ENCODE peak calls at places on chromosomes 11 and 22, in eight cellular contexts. One of them, this sample, is unnamed.

GRCh38 chr11:93652161-93652597 is 9.3 kb upstream of the CEP295 start:
- DNase-seq in left colon: no peak
- DNase-seq in uterus: no peak
- DNase-seq in NCI-H1092 treated with DMSO at 0.1 percent for 48 hours: peak; percentile 37
- DNase-seq in Caki2: peak; percentile 18
- DNase-seq in mesendoderm: peak; percentile 44
- DNase-seq in astrocyte of the spinal cord: peak; percentile 60
- DNase-seq in activated CD4-positive, CD25-positive, alpha-beta regulatory T cell treated with anti-CD3 and anti-CD28 coated beads, Interleukin-2, amount 50 U/mL, for 72 hours: no peak
- DNase-seq in this sample: peak; percentile 71

GRCh38 chr11:69533296-69534165 is 52.1 kb downstream of the LINC01488 start:
- DNase-seq in left colon: no peak
- DNase-seq in activated CD4-positive, CD25-positive, alpha-beta regulatory T cell treated with anti-CD3 and anti-CD28 coated beads, Interleukin-2, amount 50 U/mL, for 72 hours: no peak
- DNase-seq in mesendoderm: no peak
- DNase-seq in astrocyte of the spinal cord: no peak
- DNase-seq in NCI-H1092 treated with DMSO at 0.1 percent for 48 hours: no peak
- DNase-seq in uterus: no peak
- DNase-seq in Caki2: no peak
- DNase-seq in this sample: no peak

GRCh38 chr11:3147626-3148025 is 17.5 kb downstream of the OSBPL5 start:
- DNase-seq in Caki2: no peak
- DNase-seq in astrocyte of the spinal cord: no peak
- DNase-seq in activated CD4-positive, CD25-positive, alpha-beta regulatory T cell treated with anti-CD3 and anti-CD28 coated beads, Interleukin-2, amount 50 U/mL, for 72 hours: no peak
- DNase-seq in uterus: no peak
- DNase-seq in left colon: no peak
- DNase-seq in mesendoderm: no peak
- DNase-seq in NCI-H1092 treated with DMSO at 0.1 percent for 48 hours: no peak
- DNase-seq in this sample: no peak

GRCh38 chr11:117144477-117145392 is 648 bp downstream of the PAFAH1B2 start:
- DNase-seq in activated CD4-positive, CD25-positive, alpha-beta regulatory T cell treated with anti-CD3 and anti-CD28 coated beads, Interleukin-2, amount 50 U/mL, for 72 hours: peak; percentile 43
- DNase-seq in astrocyte of the spinal cord: peak; percentile 65
- DNase-seq in NCI-H1092 treated with DMSO at 0.1 percent for 48 hours: peak; percentile 67
- DNase-seq in mesendoderm: peak; percentile 51
- DNase-seq in left colon: peak; percentile 70
- DNase-seq in Caki2: peak; percentile 38
- DNase-seq in uterus: peak; percentile 59
- DNase-seq in this sample: peak; percentile 71

GRCh38 chr11:35424157-35424945 is 5.0 kb upstream of the SLC1A2 start:
- DNase-seq in astrocyte of the spinal cord: no peak
- DNase-seq in Caki2: no peak
- DNase-seq in mesendoderm: no peak
- DNase-seq in NCI-H1092 treated with DMSO at 0.1 percent for 48 hours: no peak
- DNase-seq in activated CD4-positive, CD25-positive, alpha-beta regulatory T cell treated with anti-CD3 and anti-CD28 coated beads, Interleukin-2, amount 50 U/mL, for 72 hours: no peak
- DNase-seq in left colon: no peak
- DNase-seq in uterus: no peak
- DNase-seq in this sample: no peak

GRCh38 chr11:8658210-8658968 is 24.1 kb downstream of the TRIM66 start:
- DNase-seq in Caki2: no peak
- DNase-seq in NCI-H1092 treated with DMSO at 0.1 percent for 48 hours: no peak
- DNase-seq in left colon: no peak
- DNase-seq in activated CD4-positive, CD25-positive, alpha-beta regulatory T cell treated with anti-CD3 and anti-CD28 coated beads, Interleukin-2, amount 50 U/mL, for 72 hours: no peak
- DNase-seq in uterus: no peak
- DNase-seq in mesendoderm: peak; percentile 54
- DNase-seq in astrocyte of the spinal cord: no peak
- DNase-seq in this sample: peak; percentile 31

GRCh38 chr11:77644887-77645286 is 7.3 kb upstream of the CLNS1A start:
- DNase-seq in left colon: no peak
- DNase-seq in mesendoderm: no peak
- DNase-seq in activated CD4-positive, CD25-positive, alpha-beta regulatory T cell treated with anti-CD3 and anti-CD28 coated beads, Interleukin-2, amount 50 U/mL, for 72 hours: no peak
- DNase-seq in uterus: no peak
- DNase-seq in NCI-H1092 treated with DMSO at 0.1 percent for 48 hours: no peak
- DNase-seq in astrocyte of the spinal cord: no peak
- DNase-seq in Caki2: no peak
- DNase-seq in this sample: no peak

GRCh38 chr11:128422576-128423370 is 164.6 kb downstream of the ETS1 start:
- DNase-seq in activated CD4-positive, CD25-positive, alpha-beta regulatory T cell treated with anti-CD3 and anti-CD28 coated beads, Interleukin-2, amount 50 U/mL, for 72 hours: peak; percentile 85
- DNase-seq in uterus: no peak
- DNase-seq in NCI-H1092 treated with DMSO at 0.1 percent for 48 hours: peak; percentile 89
- DNase-seq in Caki2: no peak
- DNase-seq in left colon: no peak
- DNase-seq in astrocyte of the spinal cord: no peak
- DNase-seq in mesendoderm: peak; percentile 37
- DNase-seq in this sample: peak; percentile 81

GRCh38 chr22:38397189-38398097 is 57.6 kb downstream of the KCNJ4 start:
- DNase-seq in mesendoderm: peak; percentile 99
- DNase-seq in activated CD4-positive, CD25-positive, alpha-beta regulatory T cell treated with anti-CD3 and anti-CD28 coated beads, Interleukin-2, amount 50 U/mL, for 72 hours: peak; percentile 48
- DNase-seq in NCI-H1092 treated with DMSO at 0.1 percent for 48 hours: no peak
- DNase-seq in uterus: peak; percentile 48
- DNase-seq in astrocyte of the spinal cord: peak; percentile 33
- DNase-seq in Caki2: peak; percentile 31
- DNase-seq in left colon: peak; percentile 44
- DNase-seq in this sample: peak; percentile 55

GRCh38 chr11:15197696-15198095 is 83.0 kb downstream of the INSC start:
- DNase-seq in uterus: no peak
- DNase-seq in astrocyte of the spinal cord: no peak
- DNase-seq in Caki2: no peak
- DNase-seq in NCI-H1092 treated with DMSO at 0.1 percent for 48 hours: no peak
- DNase-seq in mesendoderm: no peak
- DNase-seq in activated CD4-positive, CD25-positive, alpha-beta regulatory T cell treated with anti-CD3 and anti-CD28 coated beads, Interleukin-2, amount 50 U/mL, for 72 hours: no peak
- DNase-seq in left colon: no peak
- DNase-seq in this sample: no peak

GRCh38 chr11:134662629-134663360 is 250.8 kb upstream of the B3GAT1 start:
- DNase-seq in uterus: no peak
- DNase-seq in NCI-H1092 treated with DMSO at 0.1 percent for 48 hours: no peak
- DNase-seq in left colon: no peak
- DNase-seq in mesendoderm: no peak
- DNase-seq in activated CD4-positive, CD25-positive, alpha-beta regulatory T cell treated with anti-CD3 and anti-CD28 coated beads, Interleukin-2, amount 50 U/mL, for 72 hours: no peak
- DNase-seq in astrocyte of the spinal cord: no peak
- DNase-seq in Caki2: no peak
- DNase-seq in this sample: no peak

GRCh38 chr11:32446227-32446626 is 10.9 kb upstream of the WT1 start:
- DNase-seq in mesendoderm: no peak
- DNase-seq in Caki2: no peak
- DNase-seq in activated CD4-positive, CD25-positive, alpha-beta regulatory T cell treated with anti-CD3 and anti-CD28 coated beads, Interleukin-2, amount 50 U/mL, for 72 hours: no peak
- DNase-seq in uterus: peak; percentile 47
- DNase-seq in astrocyte of the spinal cord: no peak
- DNase-seq in NCI-H1092 treated with DMSO at 0.1 percent for 48 hours: no peak
- DNase-seq in left colon: no peak
- DNase-seq in this sample: peak; percentile 44

GRCh38 chr11:80855975-80856524 is 1415.2 kb upstream of the TENM4 start:
- DNase-seq in NCI-H1092 treated with DMSO at 0.1 percent for 48 hours: no peak
- DNase-seq in mesendoderm: no peak
- DNase-seq in activated CD4-positive, CD25-positive, alpha-beta regulatory T cell treated with anti-CD3 and anti-CD28 coated beads, Interleukin-2, amount 50 U/mL, for 72 hours: no peak
- DNase-seq in uterus: no peak
- DNase-seq in left colon: no peak
- DNase-seq in astrocyte of the spinal cord: peak; percentile 60
- DNase-seq in Caki2: peak; percentile 8
- DNase-seq in this sample: no peak

GRCh38 chr22:35835998-35836691 is 118.5 kb downstream of the APOL5 start:
- DNase-seq in left colon: peak; percentile 49
- DNase-seq in uterus: peak; percentile 61
- DNase-seq in NCI-H1092 treated with DMSO at 0.1 percent for 48 hours: peak; percentile 98
- DNase-seq in Caki2: peak; percentile 81
- DNase-seq in astrocyte of the spinal cord: peak; percentile 86
- DNase-seq in activated CD4-positive, CD25-positive, alpha-beta regulatory T cell treated with anti-CD3 and anti-CD28 coated beads, Interleukin-2, amount 50 U/mL, for 72 hours: no peak
- DNase-seq in mesendoderm: peak; percentile 96
- DNase-seq in this sample: peak; percentile 82

GRCh38 chr11:30314625-30315024 is 8.3 kb upstream of the ARL14EP start:
- DNase-seq in Caki2: no peak
- DNase-seq in uterus: no peak
- DNase-seq in astrocyte of the spinal cord: peak; percentile 26
- DNase-seq in activated CD4-positive, CD25-positive, alpha-beta regulatory T cell treated with anti-CD3 and anti-CD28 coated beads, Interleukin-2, amount 50 U/mL, for 72 hours: no peak
- DNase-seq in left colon: no peak
- DNase-seq in NCI-H1092 treated with DMSO at 0.1 percent for 48 hours: no peak
- DNase-seq in mesendoderm: no peak
- DNase-seq in this sample: peak; percentile 2

GRCh38 chr11:130457909-130458729 is 9.7 kb downstream of the ADAMTS15 start:
- DNase-seq in left colon: no peak
- DNase-seq in astrocyte of the spinal cord: no peak
- DNase-seq in Caki2: no peak
- DNase-seq in NCI-H1092 treated with DMSO at 0.1 percent for 48 hours: no peak
- DNase-seq in activated CD4-positive, CD25-positive, alpha-beta regulatory T cell treated with anti-CD3 and anti-CD28 coated beads, Interleukin-2, amount 50 U/mL, for 72 hours: no peak
- DNase-seq in mesendoderm: no peak
- DNase-seq in uterus: peak; percentile 49
- DNase-seq in this sample: no peak

GRCh38 chr11:110374921-110375320 is 54.8 kb upstream of the FDX1 start:
- DNase-seq in uterus: no peak
- DNase-seq in activated CD4-positive, CD25-positive, alpha-beta regulatory T cell treated with anti-CD3 and anti-CD28 coated beads, Interleukin-2, amount 50 U/mL, for 72 hours: no peak
- DNase-seq in Caki2: no peak
- DNase-seq in astrocyte of the spinal cord: no peak
- DNase-seq in mesendoderm: no peak
- DNase-seq in NCI-H1092 treated with DMSO at 0.1 percent for 48 hours: no peak
- DNase-seq in left colon: no peak
- DNase-seq in this sample: no peak

GRCh38 chr11:87417951-87418350 is 380.2 kb downstream of the TMEM135 start:
- DNase-seq in activated CD4-positive, CD25-positive, alpha-beta regulatory T cell treated with anti-CD3 and anti-CD28 coated beads, Interleukin-2, amount 50 U/mL, for 72 hours: no peak
- DNase-seq in left colon: no peak
- DNase-seq in mesendoderm: no peak
- DNase-seq in Caki2: no peak
- DNase-seq in uterus: no peak
- DNase-seq in astrocyte of the spinal cord: no peak
- DNase-seq in NCI-H1092 treated with DMSO at 0.1 percent for 48 hours: no peak
- DNase-seq in this sample: no peak

GRCh38 chr22:23249506-23250423 is 69.5 kb downstream of the BCR start:
- DNase-seq in astrocyte of the spinal cord: no peak
- DNase-seq in uterus: no peak
- DNase-seq in Caki2: no peak
- DNase-seq in activated CD4-positive, CD25-positive, alpha-beta regulatory T cell treated with anti-CD3 and anti-CD28 coated beads, Interleukin-2, amount 50 U/mL, for 72 hours: no peak
- DNase-seq in left colon: no peak
- DNase-seq in NCI-H1092 treated with DMSO at 0.1 percent for 48 hours: no peak
- DNase-seq in mesendoderm: peak; percentile 44
- DNase-seq in this sample: no peak